ENCODE peak calls at places on chromosomes 2 and 18, in seven cellular contexts. R is GM10248; I is hepatocyte; P is foreskin fibroblast; Y is stimulated activated naive CD8-positive, alpha-beta T cell treated with anti-CD3 and anti-CD28 coated beads, Interleukin-15, Interleukin-2, amounts not matched to agents 100 U/mL and 50 U/mL, for 24 hours; K is kidney; Q is T-cell. U is an unnamed sample.

GRCh38 chr2:98483257-98483861 is 38.7 kb downstream of the INPP4A start:
- DNase-seq in K (peak), I (no peak), R (peak), Q (no peak), Y (peak), P (no peak), U (peak)

GRCh38 chr18:32767400-32767799 is 5.4 kb downstream of the KLHL14 start:
- DNase-seq in K (no peak), R (no peak), Y (no peak), Q (no peak), I (no peak), P (no peak), U (no peak)

GRCh38 chr18:7822435-7823425 is 255.6 kb downstream of the PTPRM start:
- DNase-seq in I (no peak), Y (no peak), R (no peak), Q (no peak), K (no peak), P (no peak), U (no peak)

GRCh38 chr2:205555816-205556215 is 126.5 kb upstream of the NRP2 start:
- DNase-seq in K (no peak), Q (no peak), Y (no peak), P (no peak), I (no peak), R (no peak), U (no peak)

GRCh38 chr2:237637429-237638135 is 10.2 kb downstream of the LRRFIP1 start:
- DNase-seq in R (no peak), Y (no peak), K (no peak), Q (no peak), P (no peak), I (no peak), U (no peak)

GRCh38 chr2:71454221-71455010 is 1.1 kb downstream of the DYSF start:
- DNase-seq in Y (no peak), I (no peak), Q (no peak), P (no peak), K (no peak), R (no peak), U (no peak)

GRCh38 chr2:99672766-99673375 is 183.1 kb upstream of the REV1 start:
- DNase-seq in Y (no peak), Q (no peak), R (no peak), I (no peak), K (no peak), P (no peak), U (no peak)

GRCh38 chr2:9769171-9770005 is 73.9 kb upstream of the TAF1B start:
- DNase-seq in Q (no peak), K (no peak), P (no peak), Y (peak), I (peak), R (peak), U (no peak)

GRCh38 chr18:22166070-22166972 is 3.1 kb upstream of the GATA6 start:
- DNase-seq in Y (no peak), P (peak), Q (no peak), R (no peak), K (peak), I (peak), U (no peak)

U was measured in epithelial cell of prostate.